ENCODE peak calls at places on chromosomes 4 and X, in four cellular contexts. E, P, X and J are unnamed samples.

GRCh38 chrX:43808231-43808630 is 74.0 kb downstream of the MAOB start:
- DNase-seq in X (no peak), P (no peak), E (no peak), J (no peak)

GRCh38 chr4:30454504-30454903 is 265.7 kb upstream of the PCDH7 start:
- DNase-seq in P (no peak), X (no peak), E (no peak), J (no peak)

GRCh38 chr4:1792832-1793495 is at the start of gene FGFR3:
- DNase-seq in E (no peak), X (no peak), P (no peak), J (peak)

GRCh38 chr4:76896048-76896447 is 1.9 kb downstream of the SOWAHB start:
- DNase-seq in X (no peak), E (no peak), P (no peak), J (no peak)

GRCh38 chrX:109709129-109709631 is 23.9 kb downstream of the ACSL4 start:
- DNase-seq in P (peak), E (peak), X (no peak), J (no peak)

GRCh38 chr4:69640289-69640688 is 847 bp upstream of the UGT2A2 start:
- DNase-seq in P (no peak), X (no peak), E (no peak), J (no peak)

GRCh38 chr4:54152846-54153600 is 53.1 kb downstream of the GSX2 start:
- DNase-seq in X (no peak), E (peak), P (peak), J (no peak)

GRCh38 chrX:100591256-100592051 is 6.7 kb downstream of the TNMD start:
- DNase-seq in E (no peak), X (no peak), P (no peak), J (no peak)

GRCh38 chr4:135777386-135777785 is 1575.8 kb upstream of the PABPC4L start:
- DNase-seq in E (no peak), P (no peak), X (no peak), J (no peak)

GRCh38 chr4:101018836-101019235 is 328.5 kb downstream of the PPP3CA start:
- DNase-seq in P (no peak), X (no peak), E (no peak), J (no peak)

GRCh38 chrX:41408576-41408975 is 38.6 kb upstream of the NYX start:
- DNase-seq in E (no peak), P (no peak), X (no peak), J (no peak)

GRCh38 chr4:139595989-139596679 is 40.1 kb upstream of the SETD7 start:
- DNase-seq in E (peak), P (no peak), X (no peak), J (no peak)

GRCh38 chrX:38941675-38942074 is 140.4 kb downstream of the MID1IP1 start:
- DNase-seq in X (no peak), P (no peak), E (peak), J (no peak)

GRCh38 chrX:19554786-19555185 is 39.5 kb upstream of the MAP3K15 start:
- DNase-seq in P (peak), X (no peak), E (peak), J (no peak)

GRCh38 chr4:16669036-16669435 is 229.4 kb downstream of the LDB2 start:
- DNase-seq in P (no peak), E (peak), X (no peak), J (no peak)

GRCh38 chrX:128365523-128365922 is 313.3 kb upstream of the ACTRT1 start:
- DNase-seq in P (no peak), X (no peak), E (no peak), J (no peak)

GRCh38 chrX:39008554-39008953 is 207.3 kb downstream of the MID1IP1 start:
- DNase-seq in X (no peak), E (no peak), P (no peak), J (no peak)

GRCh38 chr4:8273450-8273849 is 3.9 kb downstream of the HTRA3 start:
- DNase-seq in E (no peak), P (no peak), X (no peak), J (no peak)

GRCh38 chrX:31266172-31267076 is 194.6 kb upstream of the FTHL17 start:
- DNase-seq in E (no peak), X (no peak), P (no peak), J (no peak)

GRCh38 chrX:10187421-10187820 is 30.6 kb downstream of the CLCN4 start:
- DNase-seq in E (no peak), X (no peak), P (no peak), J (no peak)

GRCh38 chr4:138235419-138235952 is 6.7 kb downstream of the SLC7A11 start:
- DNase-seq in X (no peak), E (peak), P (peak), J (no peak)

GRCh38 chr4:152536545-152537182 is 772 bp upstream of the FBXW7 start:
- DNase-seq in P (peak), E (peak), X (peak), J (peak)

GRCh38 chr4:123892997-123893745 is 496.6 kb downstream of the SPRY1 start:
- DNase-seq in P (no peak), E (peak), X (no peak), J (no peak)

GRCh38 chr4:79209822-79210635 is 115.8 kb downstream of the NAA11 start:
- DNase-seq in X (no peak), P (peak), E (no peak), J (no peak)

GRCh38 chrX:34884693-34885277 is 57.8 kb upstream of the FAM47B start:
- DNase-seq in E (peak), X (no peak), P (peak), J (no peak)

GRCh38 chrX:7689791-7690412 is 153.1 kb upstream of the VCX start:
- DNase-seq in P (peak), X (no peak), E (no peak), J (no peak)

GRCh38 chr4:182878633-182879495 is 38.3 kb downstream of the DCTD start:
- DNase-seq in E (no peak), P (no peak), X (no peak), J (no peak)

GRCh38 chrX:23884427-23885024 is 23.2 kb downstream of the APOO start:
- DNase-seq in P (no peak), E (peak), X (no peak), J (no peak)

GRCh38 chr4:150224896-150225591 is 146.8 kb downstream of the DCLK2 start:
- DNase-seq in X (no peak), E (peak), P (peak), J (no peak)

GRCh38 chr4:176791591-176792347 is 953 bp downstream of the VEGFC start:
- DNase-seq in E (peak), X (no peak), P (peak), J (no peak)

GRCh38 chrX:113962338-113962737 is 621.5 kb upstream of the HTR2C start:
- DNase-seq in P (no peak), E (no peak), X (no peak), J (no peak)

GRCh38 chrX:102155806-102156179 is at the start of gene BEX5:
- DNase-seq in E (no peak), P (peak), X (no peak), J (peak)

GRCh38 chrX:12865359-12865758 is 1.5 kb upstream of the TLR7 start:
- DNase-seq in P (no peak), E (no peak), X (no peak), J (no peak)